ENCODE peak calls at places on chromosomes 11 and 22, in five cellular contexts. P is lung, X is Peyer's patch, U is colonic mucosa, M is fibroblast of lung. B is an unnamed sample.
A peak's percentile ranks its signal among the peaks of the same experiment; 100 is the strongest.

GRCh38 chr11:7536102-7536501 is 22.3 kb downstream of the PPFIBP2 start:
- DNase-seq in P (no peak), X (no peak), U (peak; percentile 56), M (no peak), B (no peak)

GRCh38 chr11:27215471-27216267 is 147.3 kb downstream of the CCDC34 start:
- DNase-seq in P (peak; percentile 73), X (no peak), U (peak; percentile 13), M (peak; percentile 72), B (no peak)

GRCh38 chr11:133096981-133097380 is 435.3 kb downstream of the OPCML start:
- DNase-seq in P (no peak), X (no peak), U (no peak), M (no peak), B (no peak)

GRCh38 chr22:49148895-49149418 is 678.7 kb downstream of the BRD1 start:
- DNase-seq in P (no peak), X (no peak), U (no peak), M (no peak), B (no peak)

GRCh38 chr11:119910056-119910455 is 181.1 kb upstream of the NECTIN1 start:
- DNase-seq in P (no peak), X (no peak), U (peak; percentile 88), M (no peak), B (no peak)

GRCh38 chr11:30107899-30108298 is 91.1 kb upstream of the KCNA4 start:
- DNase-seq in P (no peak), X (no peak), U (no peak), M (peak; percentile 59), B (no peak)

GRCh38 chr11:130636672-130637463 is 188.4 kb downstream of the ADAMTS15 start:
- DNase-seq in P (no peak), X (no peak), U (no peak), M (peak; percentile 97), B (no peak)

GRCh38 chr11:42338056-42338455 is 878.6 kb upstream of the LRRC4C start:
- DNase-seq in P (no peak), X (no peak), U (no peak), M (peak; percentile 9), B (no peak)

DNA sequence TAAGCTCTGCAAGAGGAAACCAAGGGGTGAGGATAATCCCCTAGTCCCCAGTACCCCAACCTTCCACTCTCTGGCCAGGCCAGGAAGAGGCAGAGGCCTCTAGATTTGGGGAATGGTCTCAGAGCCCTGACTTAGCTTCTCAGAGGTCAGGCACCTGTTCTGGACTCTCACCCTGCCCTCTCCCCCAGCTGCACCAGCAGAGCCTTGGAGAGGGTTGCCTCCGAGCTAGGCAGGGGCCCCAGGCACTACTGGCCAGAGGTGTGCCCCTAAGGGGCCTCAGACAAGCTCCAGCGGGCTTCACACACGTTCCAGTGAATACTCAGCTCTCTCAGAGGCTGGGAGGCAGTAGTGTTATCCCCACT is 8.0 kb downstream of the FREY1 start:
- DNase-seq in P (no peak), X (no peak), U (no peak), M (no peak), B (no peak)
- H3K4me3 ChIP-seq in P (no peak overlapping the region), X (peak overlapping the region; percentile 55), U (peak overlapping the region; percentile 45), M (peak overlapping the region; percentile 69), B (no peak overlapping the region)

DNA sequence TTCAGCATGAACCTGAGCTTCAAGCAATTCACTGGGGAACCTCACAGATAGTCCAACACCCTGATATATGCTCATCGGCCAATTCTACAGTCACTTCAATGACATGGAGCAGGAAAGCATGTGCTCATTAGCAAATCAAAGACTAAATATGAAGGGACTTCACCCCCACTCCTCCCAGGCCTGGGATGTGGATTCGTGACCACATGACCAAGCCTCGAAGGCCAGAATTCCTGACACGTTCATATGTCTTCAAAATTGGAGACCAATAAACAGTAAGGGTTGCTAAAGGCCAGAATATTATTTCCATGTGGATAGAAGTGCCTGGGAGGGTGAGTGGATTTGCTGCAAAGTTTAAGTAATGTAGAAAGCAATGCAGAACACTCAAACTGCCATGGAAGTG is 131.9 kb downstream of the SLC1A2 start:
- DNase-seq in P (no peak), X (no peak), U (no peak), M (no peak), B (no peak)
- H3K27ac ChIP-seq in P (no peak overlapping the region), X (no peak overlapping the region), U (no peak overlapping the region), M (no peak overlapping the region), B (no peak overlapping the region)

GRCh38 chr11:537622-538430 is 499 bp downstream of the LRRC56 start:
- DNase-seq in P (no peak), X (no peak), U (no peak), M (no peak), B (no peak)
- H3K4me3 ChIP-seq in P (no peak overlapping the region), X (peak overlapping the region; percentile 93), U (peak overlapping the region; percentile 80), M (peak overlapping the region; percentile 49), B (peak overlapping the region; percentile 88)

DNA sequence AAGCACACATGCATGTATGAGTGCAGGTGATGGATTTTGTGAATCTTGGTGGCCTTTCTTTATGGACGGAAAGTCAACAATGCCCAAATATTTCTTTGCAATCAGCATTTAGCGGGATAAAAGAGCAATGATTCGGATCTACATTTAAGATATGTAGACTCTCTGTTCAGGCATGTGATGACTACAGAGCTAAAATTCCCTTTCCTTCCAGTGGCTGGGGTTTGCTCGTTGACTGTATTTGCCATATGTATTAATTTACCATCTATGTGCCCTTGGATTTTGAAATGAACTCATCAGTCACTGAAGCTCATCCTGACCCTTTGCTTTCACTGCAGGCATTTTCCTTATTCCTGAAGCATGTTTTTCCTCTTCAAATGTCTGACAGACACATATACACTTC is 13.6 kb downstream of the BLID start:
- DNase-seq in P (no peak), X (no peak), U (no peak), M (peak; percentile 63), B (no peak)
- H3K27ac ChIP-seq in P (peak overlapping the region; percentile 98), X (no peak overlapping the region), U (peak overlapping the region; percentile 17), M (peak overlapping the region; percentile 79), B (peak overlapping the region; percentile 91)

GRCh38 chr22:46062232-46062615 is 85.3 kb upstream of the WNT7B start:
- DNase-seq in P (no peak), X (no peak), U (no peak), M (peak; percentile 6), B (no peak)
- H3K4me3 ChIP-seq in P (no peak overlapping the region), X (no peak overlapping the region), U (no peak overlapping the region), M (no peak overlapping the region), B (no peak overlapping the region)

GRCh38 chr11:12890476-12890875 is 118.6 kb upstream of the RASSF10 start:
- DNase-seq in P (no peak), X (no peak), U (no peak), M (no peak), B (no peak)
- H3K27ac ChIP-seq in P (no peak overlapping the region), X (no peak overlapping the region), U (no peak overlapping the region), M (no peak overlapping the region), B (no peak overlapping the region)

B was measured in right atrium auricular region.